ENCODE peak calls at places on chromosomes 5 and 9, in nine cellular contexts. One of them, this sample, is unnamed.

GRCh38 chr5:153896701-153897100 is 142.0 kb downstream of the FAM114A2 start:
- DNase-seq in HCT116: no peak
- DNase-seq in A549: no peak
- DNase-seq in body of pancreas: peak
- DNase-seq in stomach: no peak
- DNase-seq in H1: no peak
- DNase-seq in Peyer's patch: no peak
- DNase-seq in prostate gland: no peak
- DNase-seq in spleen: no peak
- DNase-seq in this sample: no peak

GRCh38 chr5:23451156-23451555 is 56.3 kb upstream of the PRDM9 start:
- DNase-seq in HCT116: no peak
- DNase-seq in A549: no peak
- DNase-seq in body of pancreas: no peak
- DNase-seq in stomach: no peak
- DNase-seq in H1: no peak
- DNase-seq in Peyer's patch: no peak
- DNase-seq in prostate gland: no peak
- DNase-seq in spleen: no peak
- DNase-seq in this sample: no peak

GRCh38 chr5:37776826-37777225 is 63.0 kb downstream of the GDNF start:
- DNase-seq in HCT116: no peak
- DNase-seq in A549: no peak
- DNase-seq in body of pancreas: no peak
- DNase-seq in stomach: no peak
- DNase-seq in H1: no peak
- DNase-seq in Peyer's patch: no peak
- DNase-seq in prostate gland: no peak
- DNase-seq in spleen: no peak
- DNase-seq in this sample: no peak

GRCh38 chr5:132363431-132364112 is 5.9 kb upstream of the SLC22A5 start:
- DNase-seq in HCT116: peak
- DNase-seq in A549: peak
- DNase-seq in body of pancreas: peak
- DNase-seq in stomach: no peak
- DNase-seq in H1: no peak
- DNase-seq in Peyer's patch: peak
- DNase-seq in prostate gland: peak
- DNase-seq in spleen: no peak
- DNase-seq in this sample: peak

GRCh38 chr5:128105203-128105602 is 21.6 kb downstream of the SLC12A2 start:
- DNase-seq in HCT116: no peak
- DNase-seq in A549: no peak
- DNase-seq in body of pancreas: no peak
- DNase-seq in stomach: no peak
- DNase-seq in H1: no peak
- DNase-seq in Peyer's patch: no peak
- DNase-seq in prostate gland: no peak
- DNase-seq in spleen: no peak
- DNase-seq in this sample: no peak

GRCh38 chr5:180302256-180302655 is 10.4 kb upstream of the MAPK9 start:
- DNase-seq in HCT116: no peak
- DNase-seq in A549: no peak
- DNase-seq in body of pancreas: no peak
- DNase-seq in stomach: no peak
- DNase-seq in H1: no peak
- DNase-seq in Peyer's patch: no peak
- DNase-seq in prostate gland: no peak
- DNase-seq in spleen: no peak
- DNase-seq in this sample: no peak

GRCh38 chr9:132857031-132857430 is 21.1 kb downstream of the AK8 start:
- DNase-seq in HCT116: no peak
- DNase-seq in A549: no peak
- DNase-seq in body of pancreas: peak
- DNase-seq in stomach: peak
- DNase-seq in H1: no peak
- DNase-seq in Peyer's patch: peak
- DNase-seq in prostate gland: peak
- DNase-seq in spleen: no peak
- DNase-seq in this sample: peak

GRCh38 chr9:131259432-131259885 is 16.9 kb downstream of the FAM78A start:
- DNase-seq in HCT116: no peak
- DNase-seq in A549: no peak
- DNase-seq in body of pancreas: no peak
- DNase-seq in stomach: no peak
- DNase-seq in H1: no peak
- DNase-seq in Peyer's patch: no peak
- DNase-seq in prostate gland: no peak
- DNase-seq in spleen: peak
- DNase-seq in this sample: no peak

GRCh38 chr9:34380511-34381315 is 4.0 kb upstream of the MYORG start:
- DNase-seq in HCT116: no peak
- DNase-seq in A549: peak
- DNase-seq in body of pancreas: peak
- DNase-seq in stomach: peak
- DNase-seq in H1: peak
- DNase-seq in Peyer's patch: peak
- DNase-seq in prostate gland: peak
- DNase-seq in spleen: peak
- DNase-seq in this sample: peak

GRCh38 chr5:85868070-85868469 is 749.7 kb upstream of the COX7C start:
- DNase-seq in HCT116: no peak
- DNase-seq in A549: peak
- DNase-seq in body of pancreas: no peak
- DNase-seq in stomach: no peak
- DNase-seq in H1: no peak
- DNase-seq in Peyer's patch: no peak
- DNase-seq in prostate gland: no peak
- DNase-seq in spleen: no peak
- DNase-seq in this sample: no peak

GRCh38 chr9:124292696-124293593 is 35.2 kb downstream of the NEK6 start:
- DNase-seq in HCT116: no peak
- DNase-seq in A549: no peak
- DNase-seq in body of pancreas: no peak
- DNase-seq in stomach: no peak
- DNase-seq in H1: no peak
- DNase-seq in Peyer's patch: no peak
- DNase-seq in prostate gland: no peak
- DNase-seq in spleen: no peak
- DNase-seq in this sample: no peak

GRCh38 chr9:27467486-27467885 is 56.6 kb upstream of the IFNK start:
- DNase-seq in HCT116: no peak
- DNase-seq in A549: no peak
- DNase-seq in body of pancreas: no peak
- DNase-seq in stomach: no peak
- DNase-seq in H1: no peak
- DNase-seq in Peyer's patch: no peak
- DNase-seq in prostate gland: no peak
- DNase-seq in spleen: no peak
- DNase-seq in this sample: no peak

GRCh38 chr9:83620841-83621636 is 1.9 kb upstream of the IDNK start:
- DNase-seq in HCT116: peak
- DNase-seq in A549: peak
- DNase-seq in body of pancreas: peak
- DNase-seq in stomach: peak
- DNase-seq in H1: peak
- DNase-seq in Peyer's patch: peak
- DNase-seq in prostate gland: no peak
- DNase-seq in spleen: no peak
- DNase-seq in this sample: peak

GRCh38 chr5:149962040-149962439 is 1.5 kb downstream of the SLC26A2 start:
- DNase-seq in HCT116: no peak
- DNase-seq in A549: peak
- DNase-seq in body of pancreas: no peak
- DNase-seq in stomach: no peak
- DNase-seq in H1: no peak
- DNase-seq in Peyer's patch: no peak
- DNase-seq in prostate gland: no peak
- DNase-seq in spleen: no peak
- DNase-seq in this sample: no peak

GRCh38 chr5:127650649-127651048 is 1.8 kb downstream of the CTXN3 start:
- DNase-seq in HCT116: no peak
- DNase-seq in A549: no peak
- DNase-seq in body of pancreas: no peak
- DNase-seq in stomach: no peak
- DNase-seq in H1: no peak
- DNase-seq in Peyer's patch: no peak
- DNase-seq in prostate gland: no peak
- DNase-seq in spleen: no peak
- DNase-seq in this sample: no peak

GRCh38 chr5:134406390-134406789 is 5.3 kb downstream of the CDKN2AIPNL start:
- DNase-seq in HCT116: no peak
- DNase-seq in A549: no peak
- DNase-seq in body of pancreas: no peak
- DNase-seq in stomach: no peak
- DNase-seq in H1: no peak
- DNase-seq in Peyer's patch: peak
- DNase-seq in prostate gland: no peak
- DNase-seq in spleen: no peak
- DNase-seq in this sample: no peak

GRCh38 chr5:127549551-127549950 is 32.1 kb downstream of the PRRC1 start:
- DNase-seq in HCT116: no peak
- DNase-seq in A549: no peak
- DNase-seq in body of pancreas: no peak
- DNase-seq in stomach: no peak
- DNase-seq in H1: no peak
- DNase-seq in Peyer's patch: no peak
- DNase-seq in prostate gland: peak
- DNase-seq in spleen: no peak
- DNase-seq in this sample: no peak

GRCh38 chr9:119836036-119836435 is 466.8 kb upstream of the BRINP1 start:
- DNase-seq in HCT116: no peak
- DNase-seq in A549: no peak
- DNase-seq in body of pancreas: no peak
- DNase-seq in stomach: no peak
- DNase-seq in H1: no peak
- DNase-seq in Peyer's patch: no peak
- DNase-seq in prostate gland: no peak
- DNase-seq in spleen: no peak
- DNase-seq in this sample: no peak

GRCh38 chr9:132094314-132094791 is 14.7 kb upstream of the MED27 start:
- DNase-seq in HCT116: no peak
- DNase-seq in A549: no peak
- DNase-seq in body of pancreas: no peak
- DNase-seq in stomach: no peak
- DNase-seq in H1: no peak
- DNase-seq in Peyer's patch: no peak
- DNase-seq in prostate gland: no peak
- DNase-seq in spleen: no peak
- DNase-seq in this sample: no peak

GRCh38 chr5:132763369-132764036 is 13.5 kb downstream of the SEPTIN8 start:
- DNase-seq in HCT116: no peak
- DNase-seq in A549: no peak
- DNase-seq in body of pancreas: no peak
- DNase-seq in stomach: no peak
- DNase-seq in H1: no peak
- DNase-seq in Peyer's patch: peak
- DNase-seq in prostate gland: no peak
- DNase-seq in spleen: no peak
- DNase-seq in this sample: no peak

GRCh38 chr5:68369436-68370125 is 154.0 kb downstream of the PIK3R1 start:
- DNase-seq in HCT116: no peak
- DNase-seq in A549: no peak
- DNase-seq in body of pancreas: peak
- DNase-seq in stomach: no peak
- DNase-seq in H1: no peak
- DNase-seq in Peyer's patch: peak
- DNase-seq in prostate gland: no peak
- DNase-seq in spleen: no peak
- DNase-seq in this sample: no peak

GRCh38 chr5:8457187-8458037 is 588.5 kb downstream of the MTRR start:
- DNase-seq in HCT116: no peak
- DNase-seq in A549: peak
- DNase-seq in body of pancreas: peak
- DNase-seq in stomach: peak
- DNase-seq in H1: no peak
- DNase-seq in Peyer's patch: peak
- DNase-seq in prostate gland: peak
- DNase-seq in spleen: peak
- DNase-seq in this sample: peak
- TF ChIP-seq POLR2A in HCT116: no peak
- TF ChIP-seq POLR2A in A549: no peak
- TF ChIP-seq POLR2A in body of pancreas: peak
- TF ChIP-seq POLR2A in stomach: no peak
- TF ChIP-seq POLR2A in H1: no peak
- TF ChIP-seq POLR2A in Peyer's patch: peak
- TF ChIP-seq POLR2A in prostate gland: peak
- TF ChIP-seq POLR2A in spleen: peak
- TF ChIP-seq POLR2A in this sample: no peak

GRCh38 chr5:56270058-56270457 is 36.9 kb upstream of the ANKRD55 start:
- DNase-seq in HCT116: no peak
- DNase-seq in A549: peak
- DNase-seq in body of pancreas: no peak
- DNase-seq in stomach: no peak
- DNase-seq in H1: no peak
- DNase-seq in Peyer's patch: no peak
- DNase-seq in prostate gland: no peak
- DNase-seq in spleen: no peak
- DNase-seq in this sample: no peak
- TF ChIP-seq CTCF in HCT116: no peak
- TF ChIP-seq CTCF in A549: no peak
- TF ChIP-seq CTCF in body of pancreas: no peak
- TF ChIP-seq CTCF in stomach: no peak
- TF ChIP-seq CTCF in H1: no peak
- TF ChIP-seq CTCF in Peyer's patch: no peak
- TF ChIP-seq CTCF in prostate gland: no peak
- TF ChIP-seq CTCF in spleen: no peak
- TF ChIP-seq CTCF in this sample: no peak

GRCh38 chr5:95817430-95817829 is 5.1 kb downstream of the GLRX start:
- DNase-seq in HCT116: no peak
- DNase-seq in A549: no peak
- DNase-seq in body of pancreas: no peak
- DNase-seq in stomach: no peak
- DNase-seq in H1: no peak
- DNase-seq in Peyer's patch: peak
- DNase-seq in prostate gland: no peak
- DNase-seq in spleen: no peak
- DNase-seq in this sample: peak
- TF ChIP-seq POLR2A in HCT116: no peak
- TF ChIP-seq POLR2A in A549: no peak
- TF ChIP-seq POLR2A in body of pancreas: no peak
- TF ChIP-seq POLR2A in stomach: no peak
- TF ChIP-seq POLR2A in H1: no peak
- TF ChIP-seq POLR2A in Peyer's patch: no peak
- TF ChIP-seq POLR2A in prostate gland: no peak
- TF ChIP-seq POLR2A in spleen: no peak
- TF ChIP-seq POLR2A in this sample: no peak

GRCh38 chr9:117046666-117047327 is 359.7 kb downstream of the TRIM32 start:
- DNase-seq in HCT116: no peak
- DNase-seq in A549: no peak
- DNase-seq in body of pancreas: no peak
- DNase-seq in stomach: no peak
- DNase-seq in H1: no peak
- DNase-seq in Peyer's patch: no peak
- DNase-seq in prostate gland: no peak
- DNase-seq in spleen: no peak
- DNase-seq in this sample: no peak
- TF ChIP-seq CTCF in HCT116: peak
- TF ChIP-seq CTCF in A549: no peak
- TF ChIP-seq CTCF in body of pancreas: no peak
- TF ChIP-seq CTCF in stomach: no peak
- TF ChIP-seq CTCF in H1: no peak
- TF ChIP-seq CTCF in Peyer's patch: no peak
- TF ChIP-seq CTCF in prostate gland: no peak
- TF ChIP-seq CTCF in spleen: no peak
- TF ChIP-seq CTCF in this sample: no peak

GRCh38 chr5:31144364-31144763 is 49.1 kb upstream of the CDH6 start:
- DNase-seq in HCT116: no peak
- DNase-seq in A549: no peak
- DNase-seq in body of pancreas: no peak
- DNase-seq in stomach: no peak
- DNase-seq in H1: no peak
- DNase-seq in Peyer's patch: no peak
- DNase-seq in prostate gland: no peak
- DNase-seq in spleen: no peak
- DNase-seq in this sample: no peak
- TF ChIP-seq POLR2A in HCT116: no peak
- TF ChIP-seq POLR2A in A549: no peak
- TF ChIP-seq POLR2A in body of pancreas: no peak
- TF ChIP-seq POLR2A in stomach: no peak
- TF ChIP-seq POLR2A in H1: no peak
- TF ChIP-seq POLR2A in Peyer's patch: no peak
- TF ChIP-seq POLR2A in prostate gland: no peak
- TF ChIP-seq POLR2A in spleen: no peak
- TF ChIP-seq POLR2A in this sample: no peak

This sample was measured in adrenal gland.